ENCODE peak calls at places on chromosomes 16 and 17, in four cellular contexts. W is esophagus muscularis mucosa; F is AG04450; P is stimulated activated CD8-positive, alpha-beta memory T cell treated with anti-CD3 and anti-CD28 coated beads, Interleukin-12 subunit alpha, Interleukin-12 subunit beta, amount 100 ng/mL, for 4 hours. A is an unnamed sample.

GRCh38 chr16:86584726-86585721 is 6.7 kb downstream of the FOXL1 start:
- DNase-seq in W (no peak), F (no peak), P (no peak), A (no peak)

GRCh38 chr17:27502526-27503324 is 46.5 kb downstream of the KSR1 start:
- DNase-seq in W (no peak), F (peak), P (no peak), A (peak)

GRCh38 chr17:75010683-75011406 is 1.6 kb upstream of the MRPL58 start:
- DNase-seq in W (no peak), F (no peak), P (no peak), A (no peak)

GRCh38 chr17:17387461-17388362 is 84.5 kb downstream of the NT5M start:
- DNase-seq in W (no peak), F (no peak), P (no peak), A (no peak)

GRCh38 chr17:8685396-8685795 is 54.9 kb upstream of the MYH10 start:
- DNase-seq in W (no peak), F (no peak), P (no peak), A (no peak)

GRCh38 chr16:23771027-23771426 is 16.2 kb downstream of the CHP2 start:
- DNase-seq in W (no peak), F (no peak), P (no peak), A (no peak)

GRCh38 chr17:3667366-3668278 is 756 bp downstream of the TAX1BP3 start:
- DNase-seq in W (peak), F (peak), P (peak), A (peak)

GRCh38 chr17:30379303-30380105 is 777 bp downstream of the CPD start:
- DNase-seq in W (no peak), F (no peak), P (no peak), A (no peak)

GRCh38 chr17:33225994-33226393 is 67.1 kb downstream of the ASIC2 start:
- DNase-seq in W (no peak), F (no peak), P (no peak), A (no peak)

GRCh38 chr17:76107507-76107906 is 3.9 kb upstream of the EXOC7 start:
- DNase-seq in W (no peak), F (no peak), P (no peak), A (no peak)

GRCh38 chr17:231966-232807 is 50.7 kb upstream of the DOC2B start:
- DNase-seq in W (no peak), F (no peak), P (no peak), A (no peak)

GRCh38 chr16:72658888-72659717 is 388.8 kb downstream of the ZFHX3 start:
- DNase-seq in W (no peak), F (no peak), P (no peak), A (no peak)

GRCh38 chr17:79909121-79909520 is 69.9 kb upstream of the CBX4 start:
- DNase-seq in W (no peak), F (no peak), P (no peak), A (no peak)

GRCh38 chr16:75420987-75421819 is 12.1 kb downstream of the CFDP1 start:
- DNase-seq in W (peak), F (no peak), P (no peak), A (no peak)

GRCh38 chr17:50715471-50715870 is 3.9 kb upstream of the LUC7L3 start:
- DNase-seq in W (no peak), F (no peak), P (no peak), A (no peak)

GRCh38 chr16:79008036-79008868 is 592.3 kb downstream of the MAF start:
- DNase-seq in W (no peak), F (no peak), P (no peak), A (no peak)

GRCh38 chr16:5770118-5770517 is 672.5 kb upstream of the EEF2KMT start:
- DNase-seq in W (no peak), F (no peak), P (no peak), A (no peak)

GRCh38 chr16:31267332-31268032 is 7.7 kb downstream of the ITGAM start:
- DNase-seq in W (no peak), F (no peak), P (no peak), A (no peak)

GRCh38 chr16:88633684-88634140 is 4.7 kb upstream of the IL17C start:
- DNase-seq in W (no peak), F (no peak), P (peak), A (no peak)

GRCh38 chr17:28193241-28193640 is 125.8 kb upstream of the TMEM97 start:
- DNase-seq in W (no peak), F (no peak), P (no peak), A (no peak)

GRCh38 chr17:82324566-82325285 is 7.3 kb upstream of the CD7 start:
- DNase-seq in W (no peak), F (no peak), P (no peak), A (no peak)

GRCh38 chr16:19094542-19095365 is 19.0 kb upstream of the ITPRIPL2 start:
- DNase-seq in W (no peak), F (no peak), P (no peak), A (no peak)

GRCh38 chr17:63609820-63610573 is 9.3 kb downstream of the TACO1 start:
- DNase-seq in W (no peak), F (no peak), P (no peak), A (no peak)

GRCh38 chr17:57911021-57911420 is 44.2 kb downstream of the CUEDC1 start:
- DNase-seq in W (no peak), F (no peak), P (no peak), A (no peak)

GRCh38 chr17:10077561-10078299 is 120.7 kb downstream of the GAS7 start:
- DNase-seq in W (no peak), F (no peak), P (no peak), A (no peak)

GRCh38 chr17:75738218-75738802 is 17.1 kb downstream of the ITGB4 start:
- DNase-seq in W (no peak), F (no peak), P (no peak), A (no peak)

GRCh38 chr16:84308120-84308519 is 13.4 kb downstream of the WFDC1 start:
- DNase-seq in W (no peak), F (peak), P (no peak), A (no peak)

GRCh38 chr17:66354981-66355380 is 52.6 kb downstream of the PRKCA start:
- DNase-seq in W (no peak), F (peak), P (no peak), A (peak)